ENCODE peak calls at places on chromosomes 12 and 14, in four cellular contexts. One of them, this sample, is unnamed.
A peak's percentile ranks its signal among the peaks of the same experiment; 100 is the strongest.

GRCh38 chr12:78725951-78726550 is 138.5 kb upstream of the SYT1 start:
- DNase-seq in fibroblast of pulmonary artery: no peak
- DNase-seq in AG09319: no peak
- DNase-seq in activated B cell treated with CpG ODN at 0.5 μM for 24 hours: no peak
- DNase-seq in this sample: no peak

GRCh38 chr14:98173291-98173690 is 1098.7 kb downstream of the BCL11B start:
- DNase-seq in fibroblast of pulmonary artery: no peak
- DNase-seq in AG09319: no peak
- DNase-seq in activated B cell treated with CpG ODN at 0.5 μM for 24 hours: no peak
- DNase-seq in this sample: no peak

GRCh38 chr14:68424443-68425172 is 368.3 kb downstream of the ZFP36L1 start:
- DNase-seq in fibroblast of pulmonary artery: no peak
- DNase-seq in AG09319: no peak
- DNase-seq in activated B cell treated with CpG ODN at 0.5 μM for 24 hours: no peak
- DNase-seq in this sample: no peak

GRCh38 chr12:57340104-57340503 is 89.1 kb upstream of the STAC3 start:
- DNase-seq in fibroblast of pulmonary artery: peak; percentile 89
- DNase-seq in AG09319: no peak
- DNase-seq in activated B cell treated with CpG ODN at 0.5 μM for 24 hours: no peak
- DNase-seq in this sample: no peak

GRCh38 chr14:66117600-66117999 is 368.6 kb upstream of the CCDC196 start:
- DNase-seq in fibroblast of pulmonary artery: peak; percentile 77
- DNase-seq in AG09319: no peak
- DNase-seq in activated B cell treated with CpG ODN at 0.5 μM for 24 hours: no peak
- DNase-seq in this sample: no peak

GRCh38 chr12:92028039-92028709 is 117.5 kb downstream of the BTG1 start:
- DNase-seq in fibroblast of pulmonary artery: peak; percentile 87
- DNase-seq in AG09319: no peak
- DNase-seq in activated B cell treated with CpG ODN at 0.5 μM for 24 hours: no peak
- DNase-seq in this sample: no peak

GRCh38 chr12:100153131-100153530 is 10.5 kb upstream of the BLTP3B start:
- DNase-seq in fibroblast of pulmonary artery: no peak
- DNase-seq in AG09319: no peak
- DNase-seq in activated B cell treated with CpG ODN at 0.5 μM for 24 hours: no peak
- DNase-seq in this sample: no peak

GRCh38 chr14:85426068-85426935 is 103.6 kb upstream of the FLRT2 start:
- DNase-seq in fibroblast of pulmonary artery: no peak
- DNase-seq in AG09319: no peak
- DNase-seq in activated B cell treated with CpG ODN at 0.5 μM for 24 hours: no peak
- DNase-seq in this sample: no peak

GRCh38 chr12:46300906-46301305 is 32.1 kb upstream of the SLC38A1 start:
- DNase-seq in fibroblast of pulmonary artery: peak; percentile 8
- DNase-seq in AG09319: no peak
- DNase-seq in activated B cell treated with CpG ODN at 0.5 μM for 24 hours: no peak
- DNase-seq in this sample: no peak

GRCh38 chr12:57864811-57865751 is 18.6 kb upstream of the CTDSP2 start:
- DNase-seq in fibroblast of pulmonary artery: peak; percentile 83
- DNase-seq in AG09319: peak; percentile 49
- DNase-seq in activated B cell treated with CpG ODN at 0.5 μM for 24 hours: peak; percentile 39
- DNase-seq in this sample: no peak

GRCh38 chr12:63445266-63445665 is 223.0 kb downstream of the DPY19L2 start:
- DNase-seq in fibroblast of pulmonary artery: no peak
- DNase-seq in AG09319: no peak
- DNase-seq in activated B cell treated with CpG ODN at 0.5 μM for 24 hours: no peak
- DNase-seq in this sample: no peak

GRCh38 chr12:40745386-40745785 is 53.1 kb downstream of the CNTN1 start:
- DNase-seq in fibroblast of pulmonary artery: no peak
- DNase-seq in AG09319: no peak
- DNase-seq in activated B cell treated with CpG ODN at 0.5 μM for 24 hours: no peak
- DNase-seq in this sample: no peak

GRCh38 chr14:101178184-101179072 is 274.9 kb upstream of the RTL1 start:
- DNase-seq in fibroblast of pulmonary artery: no peak
- DNase-seq in AG09319: no peak
- DNase-seq in activated B cell treated with CpG ODN at 0.5 μM for 24 hours: no peak
- DNase-seq in this sample: no peak

GRCh38 chr12:81128930-81129554 is 51.2 kb downstream of the ACSS3 start:
- DNase-seq in fibroblast of pulmonary artery: peak; percentile 61
- DNase-seq in AG09319: peak; percentile 11
- DNase-seq in activated B cell treated with CpG ODN at 0.5 μM for 24 hours: no peak
- DNase-seq in this sample: no peak

GRCh38 chr14:54348001-54348611 is 48.7 kb upstream of the CDKN3 start:
- DNase-seq in fibroblast of pulmonary artery: peak; percentile 66
- DNase-seq in AG09319: no peak
- DNase-seq in activated B cell treated with CpG ODN at 0.5 μM for 24 hours: no peak
- DNase-seq in this sample: no peak

GRCh38 chr12:100666588-100666987 is 93.1 kb downstream of the GAS2L3 start:
- DNase-seq in fibroblast of pulmonary artery: no peak
- DNase-seq in AG09319: no peak
- DNase-seq in activated B cell treated with CpG ODN at 0.5 μM for 24 hours: no peak
- DNase-seq in this sample: no peak

GRCh38 chr14:35808076-35808657 is 928 bp downstream of the RALGAPA1 start:
- DNase-seq in fibroblast of pulmonary artery: no peak
- DNase-seq in AG09319: no peak
- DNase-seq in activated B cell treated with CpG ODN at 0.5 μM for 24 hours: no peak
- DNase-seq in this sample: no peak

GRCh38 chr14:68807148-68807600 is 14.3 kb upstream of the ZFP36L1 start:
- DNase-seq in fibroblast of pulmonary artery: peak; percentile 92
- DNase-seq in AG09319: no peak
- DNase-seq in activated B cell treated with CpG ODN at 0.5 μM for 24 hours: no peak
- DNase-seq in this sample: no peak

GRCh38 chr12:118307069-118307954 is 65.4 kb downstream of the TAOK3 start:
- DNase-seq in fibroblast of pulmonary artery: peak; percentile 89
- DNase-seq in AG09319: peak; percentile 72
- DNase-seq in activated B cell treated with CpG ODN at 0.5 μM for 24 hours: no peak
- DNase-seq in this sample: no peak

GRCh38 chr12:127619869-127620769 is 646.9 kb upstream of the TMEM132C start:
- DNase-seq in fibroblast of pulmonary artery: no peak
- DNase-seq in AG09319: no peak
- DNase-seq in activated B cell treated with CpG ODN at 0.5 μM for 24 hours: no peak
- DNase-seq in this sample: no peak

GRCh38 chr12:80513211-80513610 is 69.2 kb downstream of the PTPRQ start:
- DNase-seq in fibroblast of pulmonary artery: no peak
- DNase-seq in AG09319: no peak
- DNase-seq in activated B cell treated with CpG ODN at 0.5 μM for 24 hours: no peak
- DNase-seq in this sample: no peak

GRCh38 chr12:75650100-75650499 is 138.7 kb upstream of the KRR1 start:
- DNase-seq in fibroblast of pulmonary artery: no peak
- DNase-seq in AG09319: no peak
- DNase-seq in activated B cell treated with CpG ODN at 0.5 μM for 24 hours: no peak
- DNase-seq in this sample: no peak

GRCh38 chr12:103387385-103387784 is 108.4 kb downstream of the C12orf42 start:
- DNase-seq in fibroblast of pulmonary artery: no peak
- DNase-seq in AG09319: no peak
- DNase-seq in activated B cell treated with CpG ODN at 0.5 μM for 24 hours: no peak
- DNase-seq in this sample: no peak

GRCh38 chr14:72961579-72962335 is 35.5 kb downstream of the DCAF4 start:
- DNase-seq in fibroblast of pulmonary artery: no peak
- DNase-seq in AG09319: no peak
- DNase-seq in activated B cell treated with CpG ODN at 0.5 μM for 24 hours: no peak
- DNase-seq in this sample: no peak

GRCh38 chr12:11765817-11766794 is 116.6 kb downstream of the ETV6 start:
- DNase-seq in fibroblast of pulmonary artery: peak; percentile 93
- DNase-seq in AG09319: no peak
- DNase-seq in activated B cell treated with CpG ODN at 0.5 μM for 24 hours: peak; percentile 48
- DNase-seq in this sample: no peak

GRCh38 chr12:49664167-49664566 is 40.8 kb downstream of the PRPF40B start:
- DNase-seq in fibroblast of pulmonary artery: no peak
- DNase-seq in AG09319: no peak
- DNase-seq in activated B cell treated with CpG ODN at 0.5 μM for 24 hours: no peak
- DNase-seq in this sample: no peak

GRCh38 chr12:61213646-61214045 is 1046.6 kb upstream of the USP15 start:
- DNase-seq in fibroblast of pulmonary artery: no peak
- DNase-seq in AG09319: no peak
- DNase-seq in activated B cell treated with CpG ODN at 0.5 μM for 24 hours: no peak
- DNase-seq in this sample: no peak

GRCh38 chr12:51980809-51981127 is 26.0 kb upstream of the TAMALIN start:
- DNase-seq in fibroblast of pulmonary artery: no peak
- DNase-seq in AG09319: no peak
- DNase-seq in activated B cell treated with CpG ODN at 0.5 μM for 24 hours: no peak
- DNase-seq in this sample: no peak

GRCh38 chr12:43131304-43131703 is 420.7 kb downstream of the ADAMTS20 start:
- DNase-seq in fibroblast of pulmonary artery: peak; percentile 16
- DNase-seq in AG09319: no peak
- DNase-seq in activated B cell treated with CpG ODN at 0.5 μM for 24 hours: no peak
- DNase-seq in this sample: no peak

GRCh38 chr12:3542156-3542555 is 51.2 kb downstream of the PRMT8 start:
- DNase-seq in fibroblast of pulmonary artery: no peak
- DNase-seq in AG09319: no peak
- DNase-seq in activated B cell treated with CpG ODN at 0.5 μM for 24 hours: no peak
- DNase-seq in this sample: no peak
- TF ChIP-seq CTCF in fibroblast of pulmonary artery: no peak
- TF ChIP-seq CTCF in AG09319: no peak
- TF ChIP-seq CTCF in activated B cell treated with CpG ODN at 0.5 μM for 24 hours: no peak
- TF ChIP-seq CTCF in this sample: no peak

DNA sequence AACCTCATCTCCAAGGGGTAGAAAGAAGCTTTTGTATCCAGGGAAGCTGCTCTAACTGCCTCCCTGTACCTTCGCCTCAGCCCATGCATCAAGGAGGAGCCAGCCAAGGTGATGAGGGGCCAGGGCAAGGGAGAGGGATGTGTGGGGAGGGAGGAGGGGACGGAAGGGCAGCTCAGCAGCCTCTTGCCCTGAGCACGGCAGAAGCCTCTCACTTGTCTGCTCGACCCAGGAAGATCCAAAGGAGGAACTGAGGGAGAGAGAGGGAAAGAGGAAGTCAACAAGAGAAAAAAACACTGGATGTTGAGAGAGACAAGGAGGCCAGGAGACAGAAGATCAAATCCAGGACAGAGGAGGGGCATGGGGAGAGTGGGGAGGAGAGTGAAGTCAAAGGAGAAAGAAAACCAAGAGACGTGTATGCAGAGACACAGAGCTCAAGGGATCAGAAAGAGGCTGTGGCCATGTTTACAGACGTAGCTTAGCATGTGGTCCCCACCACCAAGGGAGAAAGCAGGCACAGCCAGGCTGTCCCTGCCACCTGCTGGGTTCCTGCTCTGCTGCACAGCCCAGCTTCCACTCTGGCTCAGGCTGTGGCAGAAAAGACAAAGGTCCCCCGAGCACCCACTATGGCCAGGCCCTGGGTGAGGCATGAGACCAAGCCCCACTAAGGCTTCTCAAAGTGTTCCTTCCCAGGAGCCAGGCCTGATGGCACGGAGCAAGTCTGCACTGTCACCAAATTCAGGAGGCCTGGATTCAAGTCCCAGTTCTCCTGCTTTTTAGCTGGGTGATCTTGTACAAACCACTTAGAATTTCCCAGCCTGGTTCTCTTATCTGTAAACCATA is 25.8 kb upstream of the COL2A1 start:
- DNase-seq in fibroblast of pulmonary artery: no peak
- DNase-seq in AG09319: no peak
- DNase-seq in activated B cell treated with CpG ODN at 0.5 μM for 24 hours: no peak
- DNase-seq in this sample: no peak
- TF ChIP-seq CTCF in fibroblast of pulmonary artery: no peak
- TF ChIP-seq CTCF in AG09319: no peak
- TF ChIP-seq CTCF in activated B cell treated with CpG ODN at 0.5 μM for 24 hours: no peak
- TF ChIP-seq CTCF in this sample: no peak

DNA sequence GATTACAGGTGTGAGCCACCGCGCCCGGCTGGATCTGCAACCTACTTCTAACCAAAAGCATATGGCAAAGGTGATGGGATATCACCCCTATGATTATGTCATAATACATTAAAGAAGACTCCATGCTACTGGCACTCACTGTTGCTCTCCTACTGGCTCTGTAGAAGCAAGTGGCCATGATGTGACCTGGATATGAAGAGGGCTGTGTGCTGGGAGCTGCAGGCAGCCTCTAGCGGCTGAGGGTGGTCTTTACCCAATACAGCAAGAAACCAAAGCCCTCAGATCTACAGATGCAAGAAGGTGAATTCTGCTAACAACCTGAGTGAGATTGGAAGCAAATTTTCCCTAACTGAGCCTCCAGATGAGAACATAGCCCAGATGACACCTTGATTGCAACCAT is 34.2 kb upstream of the TRIM9 start:
- DNase-seq in fibroblast of pulmonary artery: no peak
- DNase-seq in AG09319: no peak
- DNase-seq in activated B cell treated with CpG ODN at 0.5 μM for 24 hours: no peak
- DNase-seq in this sample: no peak
- TF ChIP-seq CTCF in fibroblast of pulmonary artery: peak; percentile 4
- TF ChIP-seq CTCF in AG09319: no peak
- TF ChIP-seq CTCF in activated B cell treated with CpG ODN at 0.5 μM for 24 hours: no peak
- TF ChIP-seq CTCF in this sample: no peak

GRCh38 chr12:121116318-121117225 is 16.1 kb upstream of the P2RX7 start:
- DNase-seq in fibroblast of pulmonary artery: no peak
- DNase-seq in AG09319: no peak
- DNase-seq in activated B cell treated with CpG ODN at 0.5 μM for 24 hours: no peak
- DNase-seq in this sample: no peak
- TF ChIP-seq CTCF in fibroblast of pulmonary artery: no peak
- TF ChIP-seq CTCF in AG09319: no peak
- TF ChIP-seq CTCF in activated B cell treated with CpG ODN at 0.5 μM for 24 hours: no peak
- TF ChIP-seq CTCF in this sample: no peak

GRCh38 chr12:56104815-56105476 is 587 bp downstream of the PA2G4 start:
- DNase-seq in fibroblast of pulmonary artery: no peak
- DNase-seq in AG09319: no peak
- DNase-seq in activated B cell treated with CpG ODN at 0.5 μM for 24 hours: no peak
- DNase-seq in this sample: no peak
- TF ChIP-seq CTCF in fibroblast of pulmonary artery: no peak
- TF ChIP-seq CTCF in AG09319: no peak
- TF ChIP-seq CTCF in activated B cell treated with CpG ODN at 0.5 μM for 24 hours: no peak
- TF ChIP-seq CTCF in this sample: no peak

This sample was measured in esophagus squamous epithelium.